ENCODE peak calls at places on chromosomes 13 and 19, in ten cellular contexts. One of them, this sample, is unnamed.

GRCh38 chr19:39212377-39212742 is 8.3 kb upstream of the SYCN start:
- DNase-seq in epithelial cell of esophagus: no peak
- DNase-seq in B cell: no peak
- DNase-seq in tibial artery: no peak
- DNase-seq in Calu3: peak; percentile 64
- DNase-seq in HFF-Myc: no peak
- DNase-seq in body of pancreas: peak; percentile 28
- DNase-seq in thoracic aorta: no peak
- DNase-seq in mesothelial cell of epicardium: no peak
- DNase-seq in astrocyte of the spinal cord: no peak
- DNase-seq in this sample: no peak

GRCh38 chr13:93603043-93603442 is 376.4 kb downstream of the GPC6 start:
- DNase-seq in epithelial cell of esophagus: peak; percentile 91
- DNase-seq in B cell: no peak
- DNase-seq in tibial artery: no peak
- DNase-seq in Calu3: no peak
- DNase-seq in HFF-Myc: peak; percentile 79
- DNase-seq in body of pancreas: no peak
- DNase-seq in thoracic aorta: peak; percentile 5
- DNase-seq in mesothelial cell of epicardium: no peak
- DNase-seq in astrocyte of the spinal cord: peak; percentile 75
- DNase-seq in this sample: peak; percentile 67

GRCh38 chr13:72180253-72180952 is 313.4 kb upstream of the DACH1 start:
- DNase-seq in epithelial cell of esophagus: peak; percentile 83
- DNase-seq in B cell: no peak
- DNase-seq in tibial artery: no peak
- DNase-seq in Calu3: no peak
- DNase-seq in HFF-Myc: no peak
- DNase-seq in body of pancreas: peak; percentile 70
- DNase-seq in thoracic aorta: no peak
- DNase-seq in mesothelial cell of epicardium: no peak
- DNase-seq in astrocyte of the spinal cord: peak; percentile 71
- DNase-seq in this sample: no peak

GRCh38 chr13:94550030-94550738 is 45.8 kb downstream of the TGDS start:
- DNase-seq in epithelial cell of esophagus: peak; percentile 67
- DNase-seq in B cell: peak; percentile 41
- DNase-seq in tibial artery: no peak
- DNase-seq in Calu3: no peak
- DNase-seq in HFF-Myc: peak; percentile 6
- DNase-seq in body of pancreas: peak; percentile 47
- DNase-seq in thoracic aorta: no peak
- DNase-seq in mesothelial cell of epicardium: no peak
- DNase-seq in astrocyte of the spinal cord: no peak
- DNase-seq in this sample: peak; percentile 17

GRCh38 chr19:33429891-33430673 is 56.6 kb downstream of the CEBPG start:
- DNase-seq in epithelial cell of esophagus: no peak
- DNase-seq in B cell: no peak
- DNase-seq in tibial artery: no peak
- DNase-seq in Calu3: no peak
- DNase-seq in HFF-Myc: no peak
- DNase-seq in body of pancreas: no peak
- DNase-seq in thoracic aorta: no peak
- DNase-seq in mesothelial cell of epicardium: no peak
- DNase-seq in astrocyte of the spinal cord: no peak
- DNase-seq in this sample: no peak

GRCh38 chr19:32876236-32876918 is 6.8 kb upstream of the SLC7A9 start:
- DNase-seq in epithelial cell of esophagus: no peak
- DNase-seq in B cell: no peak
- DNase-seq in tibial artery: peak; percentile 45
- DNase-seq in Calu3: no peak
- DNase-seq in HFF-Myc: no peak
- DNase-seq in body of pancreas: no peak
- DNase-seq in thoracic aorta: no peak
- DNase-seq in mesothelial cell of epicardium: no peak
- DNase-seq in astrocyte of the spinal cord: no peak
- DNase-seq in this sample: no peak

GRCh38 chr13:112803422-112803821 is 113.6 kb downstream of the ATP11A start:
- DNase-seq in epithelial cell of esophagus: no peak
- DNase-seq in B cell: no peak
- DNase-seq in tibial artery: no peak
- DNase-seq in Calu3: no peak
- DNase-seq in HFF-Myc: no peak
- DNase-seq in body of pancreas: no peak
- DNase-seq in thoracic aorta: no peak
- DNase-seq in mesothelial cell of epicardium: no peak
- DNase-seq in astrocyte of the spinal cord: no peak
- DNase-seq in this sample: no peak

GRCh38 chr13:41568143-41568989 is 111.0 kb downstream of the RGCC start:
- DNase-seq in epithelial cell of esophagus: no peak
- DNase-seq in B cell: no peak
- DNase-seq in tibial artery: no peak
- DNase-seq in Calu3: no peak
- DNase-seq in HFF-Myc: no peak
- DNase-seq in body of pancreas: no peak
- DNase-seq in thoracic aorta: no peak
- DNase-seq in mesothelial cell of epicardium: no peak
- DNase-seq in astrocyte of the spinal cord: no peak
- DNase-seq in this sample: no peak

GRCh38 chr19:45872095-45872919 is 8.2 kb downstream of the FOXA3 start:
- DNase-seq in epithelial cell of esophagus: no peak
- DNase-seq in B cell: no peak
- DNase-seq in tibial artery: no peak
- DNase-seq in Calu3: no peak
- DNase-seq in HFF-Myc: no peak
- DNase-seq in body of pancreas: no peak
- DNase-seq in thoracic aorta: no peak
- DNase-seq in mesothelial cell of epicardium: no peak
- DNase-seq in astrocyte of the spinal cord: no peak
- DNase-seq in this sample: no peak

GRCh38 chr13:25149670-25150069 is 22.4 kb downstream of the AMER2 start:
- DNase-seq in epithelial cell of esophagus: no peak
- DNase-seq in B cell: no peak
- DNase-seq in tibial artery: no peak
- DNase-seq in Calu3: no peak
- DNase-seq in HFF-Myc: no peak
- DNase-seq in body of pancreas: no peak
- DNase-seq in thoracic aorta: no peak
- DNase-seq in mesothelial cell of epicardium: no peak
- DNase-seq in astrocyte of the spinal cord: no peak
- DNase-seq in this sample: no peak

GRCh38 chr19:43499042-43499441 is 5.5 kb downstream of the PHLDB3 start:
- DNase-seq in epithelial cell of esophagus: no peak
- DNase-seq in B cell: no peak
- DNase-seq in tibial artery: no peak
- DNase-seq in Calu3: no peak
- DNase-seq in HFF-Myc: no peak
- DNase-seq in body of pancreas: no peak
- DNase-seq in thoracic aorta: no peak
- DNase-seq in mesothelial cell of epicardium: no peak
- DNase-seq in astrocyte of the spinal cord: no peak
- DNase-seq in this sample: no peak

GRCh38 chr19:17511724-17512573 is 500 bp downstream of the PGLS start:
- DNase-seq in epithelial cell of esophagus: peak; percentile 77
- DNase-seq in B cell: peak; percentile 98
- DNase-seq in tibial artery: peak; percentile 90
- DNase-seq in Calu3: peak; percentile 78
- DNase-seq in HFF-Myc: peak; percentile 25
- DNase-seq in body of pancreas: peak; percentile 89
- DNase-seq in thoracic aorta: peak; percentile 40
- DNase-seq in mesothelial cell of epicardium: no peak
- DNase-seq in astrocyte of the spinal cord: peak; percentile 87
- DNase-seq in this sample: peak; percentile 67
- TF ChIP-seq CTCF in epithelial cell of esophagus: no peak
- TF ChIP-seq CTCF in B cell: peak; percentile 38
- TF ChIP-seq CTCF in tibial artery: no peak
- TF ChIP-seq CTCF in Calu3: no peak
- TF ChIP-seq CTCF in HFF-Myc: no peak
- TF ChIP-seq CTCF in body of pancreas: no peak
- TF ChIP-seq CTCF in thoracic aorta: no peak
- TF ChIP-seq CTCF in mesothelial cell of epicardium: no peak
- TF ChIP-seq CTCF in astrocyte of the spinal cord: no peak
- TF ChIP-seq CTCF in this sample: peak; percentile 55

DNA sequence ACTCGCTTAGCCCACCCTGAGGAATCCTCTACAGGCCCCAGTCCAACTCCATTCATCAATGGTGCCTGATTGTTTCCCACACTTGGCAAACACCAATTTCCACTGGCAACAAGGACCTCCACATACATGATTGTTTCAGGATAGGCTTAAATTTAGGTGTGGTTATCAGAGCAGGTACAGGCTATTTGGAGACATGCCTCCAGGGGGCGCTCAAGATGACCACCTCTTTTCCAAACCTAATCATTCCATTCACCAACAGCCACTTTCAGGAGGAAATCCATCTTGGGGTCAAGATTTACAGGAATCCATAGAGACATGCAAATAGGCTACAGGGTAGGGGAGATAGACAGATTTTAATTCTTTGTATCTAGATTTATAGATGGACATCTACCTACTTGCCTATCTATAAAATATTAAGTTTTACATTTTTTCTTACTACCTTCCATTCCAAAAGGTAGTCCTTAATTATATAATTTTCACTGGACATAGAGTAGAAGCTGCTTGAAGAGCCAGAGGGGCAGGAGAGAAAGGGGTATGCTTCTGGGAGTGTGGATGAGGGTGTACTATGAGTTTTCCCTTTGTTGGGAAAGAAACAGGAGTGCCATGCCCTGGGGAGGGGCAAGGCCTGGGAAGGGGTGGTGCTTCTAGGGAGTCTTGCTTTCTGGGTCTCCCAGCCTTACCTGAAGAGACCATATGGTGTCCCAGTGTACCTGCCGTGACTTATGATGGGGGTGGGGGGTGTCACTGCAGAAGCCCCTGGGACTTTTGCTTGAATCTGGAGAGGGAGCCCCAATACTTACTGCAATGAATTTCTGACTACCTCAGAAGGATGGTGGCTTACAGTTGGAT is 14.1 kb upstream of the PCDH8 start:
- DNase-seq in epithelial cell of esophagus: peak; percentile 41
- DNase-seq in B cell: no peak
- DNase-seq in tibial artery: no peak
- DNase-seq in Calu3: peak; percentile 45
- DNase-seq in HFF-Myc: no peak
- DNase-seq in body of pancreas: peak; percentile 31
- DNase-seq in thoracic aorta: no peak
- DNase-seq in mesothelial cell of epicardium: peak; percentile 47
- DNase-seq in astrocyte of the spinal cord: no peak
- DNase-seq in this sample: no peak
- TF ChIP-seq CTCF in epithelial cell of esophagus: peak; percentile 68
- TF ChIP-seq CTCF in B cell: peak; percentile 56
- TF ChIP-seq CTCF in tibial artery: no peak
- TF ChIP-seq CTCF in Calu3: no peak
- TF ChIP-seq CTCF in HFF-Myc: peak; percentile 54
- TF ChIP-seq CTCF in body of pancreas: peak; percentile 54
- TF ChIP-seq CTCF in thoracic aorta: peak; percentile 25
- TF ChIP-seq CTCF in mesothelial cell of epicardium: peak; percentile 72
- TF ChIP-seq CTCF in astrocyte of the spinal cord: peak; percentile 20
- TF ChIP-seq CTCF in this sample: peak; percentile 63

GRCh38 chr19:5356428-5356827 is 15.8 kb upstream of the PTPRS start:
- DNase-seq in epithelial cell of esophagus: peak; percentile 30
- DNase-seq in B cell: no peak
- DNase-seq in tibial artery: no peak
- DNase-seq in Calu3: no peak
- DNase-seq in HFF-Myc: no peak
- DNase-seq in body of pancreas: no peak
- DNase-seq in thoracic aorta: no peak
- DNase-seq in mesothelial cell of epicardium: no peak
- DNase-seq in astrocyte of the spinal cord: no peak
- DNase-seq in this sample: no peak

GRCh38 chr19:5352229-5352763 is 11.7 kb upstream of the PTPRS start:
- DNase-seq in epithelial cell of esophagus: no peak
- DNase-seq in B cell: no peak
- DNase-seq in tibial artery: no peak
- DNase-seq in Calu3: no peak
- DNase-seq in HFF-Myc: no peak
- DNase-seq in body of pancreas: no peak
- DNase-seq in thoracic aorta: no peak
- DNase-seq in mesothelial cell of epicardium: no peak
- DNase-seq in astrocyte of the spinal cord: no peak
- DNase-seq in this sample: peak; percentile 36

GRCh38 chr19:5355076-5355475 is 14.5 kb upstream of the PTPRS start:
- DNase-seq in epithelial cell of esophagus: no peak
- DNase-seq in B cell: no peak
- DNase-seq in tibial artery: no peak
- DNase-seq in Calu3: no peak
- DNase-seq in HFF-Myc: no peak
- DNase-seq in body of pancreas: no peak
- DNase-seq in thoracic aorta: no peak
- DNase-seq in mesothelial cell of epicardium: no peak
- DNase-seq in astrocyte of the spinal cord: no peak
- DNase-seq in this sample: no peak

GRCh38 chr19:5355693-5356092 is 15.1 kb upstream of the PTPRS start:
- DNase-seq in epithelial cell of esophagus: no peak
- DNase-seq in B cell: no peak
- DNase-seq in tibial artery: no peak
- DNase-seq in Calu3: no peak
- DNase-seq in HFF-Myc: no peak
- DNase-seq in body of pancreas: no peak
- DNase-seq in thoracic aorta: no peak
- DNase-seq in mesothelial cell of epicardium: no peak
- DNase-seq in astrocyte of the spinal cord: no peak
- DNase-seq in this sample: no peak

GRCh38 chr19:5354403-5354802 is 13.8 kb upstream of the PTPRS start:
- DNase-seq in epithelial cell of esophagus: no peak
- DNase-seq in B cell: no peak
- DNase-seq in tibial artery: no peak
- DNase-seq in Calu3: peak; percentile 33
- DNase-seq in HFF-Myc: no peak
- DNase-seq in body of pancreas: no peak
- DNase-seq in thoracic aorta: no peak
- DNase-seq in mesothelial cell of epicardium: no peak
- DNase-seq in astrocyte of the spinal cord: no peak
- DNase-seq in this sample: no peak
- TF ChIP-seq CTCF in epithelial cell of esophagus: peak; percentile 25
- TF ChIP-seq CTCF in B cell: no peak
- TF ChIP-seq CTCF in tibial artery: no peak
- TF ChIP-seq CTCF in Calu3: no peak
- TF ChIP-seq CTCF in HFF-Myc: peak; percentile 47
- TF ChIP-seq CTCF in body of pancreas: no peak
- TF ChIP-seq CTCF in thoracic aorta: no peak
- TF ChIP-seq CTCF in mesothelial cell of epicardium: no peak
- TF ChIP-seq CTCF in astrocyte of the spinal cord: peak; percentile 46
- TF ChIP-seq CTCF in this sample: peak; percentile 50

DNA sequence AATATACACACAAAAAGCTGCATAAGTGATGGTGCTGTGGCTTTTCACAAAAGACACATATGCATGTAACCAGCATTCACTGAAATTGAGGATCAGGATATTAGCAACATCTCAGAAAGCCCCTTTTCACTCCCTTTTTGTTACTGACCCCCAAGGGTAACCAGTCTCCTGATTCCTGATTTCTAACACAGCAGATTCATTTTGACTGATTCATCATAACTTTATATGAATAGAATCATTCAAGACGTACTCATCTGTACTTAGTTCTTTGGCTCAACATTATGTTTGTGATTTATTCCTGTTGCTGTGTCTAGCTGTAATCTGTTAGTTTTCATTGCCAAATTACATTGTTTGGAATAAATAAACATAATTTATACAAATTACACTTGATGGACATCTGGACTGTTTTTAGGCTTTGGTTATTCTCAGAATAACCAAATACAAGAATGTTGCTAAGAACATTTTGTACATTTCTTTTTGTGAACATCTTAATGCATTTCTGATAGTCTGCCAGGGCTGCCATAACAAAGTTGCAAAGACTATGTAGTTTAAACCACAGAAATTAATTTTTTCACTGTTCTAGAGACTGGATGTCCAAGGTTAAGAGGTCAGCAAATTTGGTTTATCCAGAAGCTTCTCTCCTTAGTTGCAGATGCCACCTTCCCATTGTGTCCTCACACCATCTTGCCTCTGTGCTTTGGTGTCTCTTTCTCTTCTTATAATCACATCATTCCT is 62.7 kb upstream of the EDNRB start:
- DNase-seq in epithelial cell of esophagus: no peak
- DNase-seq in B cell: no peak
- DNase-seq in tibial artery: no peak
- DNase-seq in Calu3: no peak
- DNase-seq in HFF-Myc: no peak
- DNase-seq in body of pancreas: peak; percentile 5
- DNase-seq in thoracic aorta: no peak
- DNase-seq in mesothelial cell of epicardium: no peak
- DNase-seq in astrocyte of the spinal cord: peak; percentile 19
- DNase-seq in this sample: no peak
- TF ChIP-seq CTCF in epithelial cell of esophagus: no peak
- TF ChIP-seq CTCF in B cell: no peak
- TF ChIP-seq CTCF in tibial artery: no peak
- TF ChIP-seq CTCF in Calu3: no peak
- TF ChIP-seq CTCF in HFF-Myc: no peak
- TF ChIP-seq CTCF in body of pancreas: no peak
- TF ChIP-seq CTCF in thoracic aorta: no peak
- TF ChIP-seq CTCF in mesothelial cell of epicardium: no peak
- TF ChIP-seq CTCF in astrocyte of the spinal cord: no peak
- TF ChIP-seq CTCF in this sample: no peak